ENCODE peak calls at places on chromosomes 7 and 10, in four cellular contexts. One of them, this sample, is unnamed. For H3K36me3 and H3K4me1, the result is how much of the 10 kb centered on the place peaks cover.

GRCh38 chr10:129531969-129532660 is 65.1 kb downstream of the MGMT start:
- DNase-seq in stomach: no peak
- DNase-seq in CD8-positive, alpha-beta T cell: no peak
- DNase-seq in naive thymus-derived CD4-positive, alpha-beta T cell: no peak
- DNase-seq in this sample: no peak

GRCh38 chr10:72297281-72297967 is 23.7 kb downstream of the DDIT4 start:
- DNase-seq in stomach: peak
- DNase-seq in CD8-positive, alpha-beta T cell: peak
- DNase-seq in naive thymus-derived CD4-positive, alpha-beta T cell: peak
- DNase-seq in this sample: peak

GRCh38 chr7:30923009-30923773 is 11.5 kb downstream of the AQP1 start:
- DNase-seq in naive thymus-derived CD4-positive, alpha-beta T cell: no peak
- DNase-seq in stomach: peak
- DNase-seq in CD8-positive, alpha-beta T cell: no peak
- DNase-seq in this sample: no peak

GRCh38 chr10:121127151-121127906 is 276.2 kb downstream of the WDR11 start:
- DNase-seq in naive thymus-derived CD4-positive, alpha-beta T cell: no peak
- DNase-seq in stomach: no peak
- DNase-seq in CD8-positive, alpha-beta T cell: no peak
- DNase-seq in this sample: no peak

GRCh38 chr10:114613237-114613979 is 44.7 kb downstream of the ABLIM1 start:
- DNase-seq in CD8-positive, alpha-beta T cell: no peak
- DNase-seq in stomach: peak
- DNase-seq in naive thymus-derived CD4-positive, alpha-beta T cell: no peak
- DNase-seq in this sample: peak

GRCh38 chr7:46681865-46682503 is 760.9 kb upstream of the IGFBP3 start:
- DNase-seq in naive thymus-derived CD4-positive, alpha-beta T cell: no peak
- DNase-seq in stomach: no peak
- DNase-seq in CD8-positive, alpha-beta T cell: no peak
- DNase-seq in this sample: no peak

GRCh38 chr7:129189661-129190310 is 1.4 kb downstream of the SMO start:
- DNase-seq in naive thymus-derived CD4-positive, alpha-beta T cell: no peak
- DNase-seq in CD8-positive, alpha-beta T cell: no peak
- DNase-seq in stomach: no peak
- DNase-seq in this sample: no peak

GRCh38 chr7:111473449-111474198 is 88.7 kb downstream of the IMMP2L start:
- DNase-seq in CD8-positive, alpha-beta T cell: no peak
- DNase-seq in stomach: no peak
- DNase-seq in naive thymus-derived CD4-positive, alpha-beta T cell: no peak
- DNase-seq in this sample: no peak

GRCh38 chr10:121900443-121901174 is 27.2 kb downstream of the ATE1 start:
- DNase-seq in CD8-positive, alpha-beta T cell: no peak
- DNase-seq in stomach: no peak
- DNase-seq in naive thymus-derived CD4-positive, alpha-beta T cell: peak
- DNase-seq in this sample: peak

GRCh38 chr10:33336606-33337334 is 2.3 kb upstream of the NRP1 start:
- DNase-seq in stomach: no peak
- DNase-seq in CD8-positive, alpha-beta T cell: no peak
- DNase-seq in naive thymus-derived CD4-positive, alpha-beta T cell: no peak
- DNase-seq in this sample: peak

GRCh38 chr10:80275756-80276155 is 13.7 kb downstream of the MAT1A start:
- DNase-seq in CD8-positive, alpha-beta T cell: no peak
- DNase-seq in stomach: peak
- DNase-seq in naive thymus-derived CD4-positive, alpha-beta T cell: no peak
- DNase-seq in this sample: no peak

GRCh38 chr10:67284589-67284988 is 358.8 kb downstream of the LRRTM3 start:
- DNase-seq in naive thymus-derived CD4-positive, alpha-beta T cell: no peak
- DNase-seq in CD8-positive, alpha-beta T cell: no peak
- DNase-seq in stomach: no peak
- DNase-seq in this sample: no peak

GRCh38 chr7:15495170-15495569 is 66.6 kb downstream of the AGMO start:
- DNase-seq in stomach: no peak
- DNase-seq in naive thymus-derived CD4-positive, alpha-beta T cell: no peak
- DNase-seq in CD8-positive, alpha-beta T cell: no peak
- DNase-seq in this sample: no peak

GRCh38 chr7:44311561-44312495 is 13.6 kb downstream of the CAMK2B start:
- DNase-seq in naive thymus-derived CD4-positive, alpha-beta T cell: no peak
- DNase-seq in stomach: peak
- DNase-seq in CD8-positive, alpha-beta T cell: no peak
- DNase-seq in this sample: no peak

GRCh38 chr10:67549390-67549789 is 146.6 kb downstream of the CTNNA3 start:
- DNase-seq in naive thymus-derived CD4-positive, alpha-beta T cell: no peak
- DNase-seq in CD8-positive, alpha-beta T cell: no peak
- DNase-seq in stomach: no peak
- DNase-seq in this sample: no peak

GRCh38 chr10:84944187-84944586 is 615.8 kb downstream of the CCSER2 start:
- DNase-seq in naive thymus-derived CD4-positive, alpha-beta T cell: no peak
- DNase-seq in stomach: no peak
- DNase-seq in CD8-positive, alpha-beta T cell: no peak
- DNase-seq in this sample: no peak

GRCh38 chr7:97871659-97872024 is 566 bp downstream of the ASNS start:
- DNase-seq in CD8-positive, alpha-beta T cell: peak
- DNase-seq in stomach: no peak
- DNase-seq in naive thymus-derived CD4-positive, alpha-beta T cell: peak
- DNase-seq in this sample: peak

GRCh38 chr7:91685544-91685943 is 195.0 kb downstream of the MTERF1 start:
- DNase-seq in stomach: no peak
- DNase-seq in naive thymus-derived CD4-positive, alpha-beta T cell: no peak
- DNase-seq in CD8-positive, alpha-beta T cell: no peak
- DNase-seq in this sample: no peak

GRCh38 chr10:132536241-132536963 is 1.2 kb upstream of the INPP5A start:
- DNase-seq in CD8-positive, alpha-beta T cell: no peak
- DNase-seq in naive thymus-derived CD4-positive, alpha-beta T cell: no peak
- DNase-seq in stomach: peak
- DNase-seq in this sample: peak

GRCh38 chr7:73769481-73770001 is 529 bp downstream of the CLDN3 start:
- DNase-seq in naive thymus-derived CD4-positive, alpha-beta T cell: no peak
- DNase-seq in stomach: no peak
- DNase-seq in CD8-positive, alpha-beta T cell: no peak
- DNase-seq in this sample: no peak

GRCh38 chr7:22288212-22288611 is 68.7 kb downstream of the RAPGEF5 start:
- DNase-seq in naive thymus-derived CD4-positive, alpha-beta T cell: no peak
- DNase-seq in CD8-positive, alpha-beta T cell: no peak
- DNase-seq in stomach: no peak
- DNase-seq in this sample: no peak

GRCh38 chr10:4721994-4722753 is 103.8 kb upstream of the AKR1E2 start:
- DNase-seq in CD8-positive, alpha-beta T cell: no peak
- DNase-seq in stomach: no peak
- DNase-seq in naive thymus-derived CD4-positive, alpha-beta T cell: no peak
- DNase-seq in this sample: no peak

GRCh38 chr7:97025983-97026704 is 1.5 kb upstream of the DLX5 start:
- DNase-seq in stomach: peak
- DNase-seq in CD8-positive, alpha-beta T cell: no peak
- DNase-seq in naive thymus-derived CD4-positive, alpha-beta T cell: no peak
- DNase-seq in this sample: no peak

GRCh38 chr10:23345861-23346260 is 1.3 kb upstream of the C10orf67 start:
- DNase-seq in naive thymus-derived CD4-positive, alpha-beta T cell: no peak
- DNase-seq in CD8-positive, alpha-beta T cell: no peak
- DNase-seq in stomach: no peak
- DNase-seq in this sample: no peak

GRCh38 chr10:96606946-96607345 is 20.1 kb upstream of the TM9SF3 start:
- DNase-seq in stomach: no peak
- DNase-seq in CD8-positive, alpha-beta T cell: no peak
- DNase-seq in naive thymus-derived CD4-positive, alpha-beta T cell: no peak
- DNase-seq in this sample: no peak

GRCh38 chr7:147081117-147081516 is 964.5 kb downstream of the CNTNAP2 start:
- DNase-seq in CD8-positive, alpha-beta T cell: no peak
- DNase-seq in naive thymus-derived CD4-positive, alpha-beta T cell: no peak
- DNase-seq in stomach: no peak
- DNase-seq in this sample: peak

GRCh38 chr7:98398567-98399372 is 2.1 kb downstream of the BAIAP2L1 start:
- DNase-seq in naive thymus-derived CD4-positive, alpha-beta T cell: no peak
- DNase-seq in CD8-positive, alpha-beta T cell: no peak
- DNase-seq in stomach: no peak
- DNase-seq in this sample: peak

GRCh38 chr10:44963772-44964633 is 4.4 kb downstream of the RASSF4 start:
- DNase-seq in stomach: peak
- DNase-seq in naive thymus-derived CD4-positive, alpha-beta T cell: no peak
- DNase-seq in CD8-positive, alpha-beta T cell: no peak
- DNase-seq in this sample: peak

GRCh38 chr10:35822316-35822715 is 180.2 kb upstream of the FZD8 start:
- DNase-seq in stomach: peak
- DNase-seq in CD8-positive, alpha-beta T cell: no peak
- DNase-seq in naive thymus-derived CD4-positive, alpha-beta T cell: no peak
- DNase-seq in this sample: no peak

GRCh38 chr7:87933605-87933952 is 472 bp upstream of the ADAM22 start:
- DNase-seq in CD8-positive, alpha-beta T cell: no peak
- DNase-seq in naive thymus-derived CD4-positive, alpha-beta T cell: no peak
- DNase-seq in stomach: no peak
- DNase-seq in this sample: no peak

GRCh38 chr7:18637516-18637915 is 142.0 kb downstream of the HDAC9 start:
- DNase-seq in CD8-positive, alpha-beta T cell: no peak
- DNase-seq in naive thymus-derived CD4-positive, alpha-beta T cell: no peak
- DNase-seq in stomach: no peak
- DNase-seq in this sample: no peak

GRCh38 chr10:2831509-2831908 is 235.8 kb upstream of the PFKP start:
- DNase-seq in naive thymus-derived CD4-positive, alpha-beta T cell: no peak
- DNase-seq in CD8-positive, alpha-beta T cell: no peak
- DNase-seq in stomach: no peak
- DNase-seq in this sample: no peak

GRCh38 chr7:120993011-120993574 is 4.6 kb downstream of the CPED1 start:
- DNase-seq in CD8-positive, alpha-beta T cell: no peak
- DNase-seq in stomach: no peak
- DNase-seq in naive thymus-derived CD4-positive, alpha-beta T cell: no peak
- DNase-seq in this sample: no peak

GRCh38 chr7:140084972-140085371 is 22.2 kb upstream of the PARP12 start:
- DNase-seq in naive thymus-derived CD4-positive, alpha-beta T cell: no peak
- DNase-seq in stomach: no peak
- DNase-seq in CD8-positive, alpha-beta T cell: no peak
- DNase-seq in this sample: no peak

GRCh38 chr10:30562787-30563186 is 66.8 kb downstream of the LYZL2 start:
- DNase-seq in stomach: no peak
- DNase-seq in naive thymus-derived CD4-positive, alpha-beta T cell: no peak
- DNase-seq in CD8-positive, alpha-beta T cell: no peak
- DNase-seq in this sample: peak

GRCh38 chr10:102819054-102819453 is 18.2 kb downstream of the CYP17A1 start:
- DNase-seq in naive thymus-derived CD4-positive, alpha-beta T cell: no peak
- DNase-seq in CD8-positive, alpha-beta T cell: no peak
- DNase-seq in stomach: no peak
- DNase-seq in this sample: no peak

GRCh38 chr10:119549247-119549999 is 6.9 kb upstream of the RGS10 start:
- DNase-seq in CD8-positive, alpha-beta T cell: no peak
- DNase-seq in naive thymus-derived CD4-positive, alpha-beta T cell: no peak
- DNase-seq in stomach: no peak
- DNase-seq in this sample: no peak

GRCh38 chr10:70508912-70509366 is 30.4 kb downstream of the PALD1 start:
- DNase-seq in CD8-positive, alpha-beta T cell: no peak
- DNase-seq in naive thymus-derived CD4-positive, alpha-beta T cell: no peak
- DNase-seq in stomach: peak
- DNase-seq in this sample: peak

GRCh38 chr7:64672414-64672813 is 6.5 kb downstream of the ZNF107 start:
- DNase-seq in naive thymus-derived CD4-positive, alpha-beta T cell: no peak
- DNase-seq in stomach: no peak
- DNase-seq in CD8-positive, alpha-beta T cell: no peak
- DNase-seq in this sample: no peak

GRCh38 chr7:64665980-64666674 is at the start of gene ZNF107:
- DNase-seq in stomach: peak
- DNase-seq in CD8-positive, alpha-beta T cell: peak
- DNase-seq in naive thymus-derived CD4-positive, alpha-beta T cell: peak
- DNase-seq in this sample: peak

GRCh38 chr7:64667311-64667710 is 1.4 kb downstream of the ZNF107 start:
- DNase-seq in stomach: no peak
- DNase-seq in CD8-positive, alpha-beta T cell: no peak
- DNase-seq in naive thymus-derived CD4-positive, alpha-beta T cell: no peak
- DNase-seq in this sample: no peak
- H3K4me3 ChIP-seq in stomach: no peak
- H3K4me3 ChIP-seq in CD8-positive, alpha-beta T cell: peak
- H3K4me3 ChIP-seq in naive thymus-derived CD4-positive, alpha-beta T cell: peak
- H3K4me3 ChIP-seq in this sample: no peak

GRCh38 chr7:35648367-35648766 is 46.6 kb downstream of the HERPUD2 start:
- DNase-seq in CD8-positive, alpha-beta T cell: no peak
- DNase-seq in naive thymus-derived CD4-positive, alpha-beta T cell: no peak
- DNase-seq in stomach: no peak
- DNase-seq in this sample: no peak
- H3K36me3 ChIP-seq in CD8-positive, alpha-beta T cell: under half
- H3K36me3 ChIP-seq in naive thymus-derived CD4-positive, alpha-beta T cell: under half
- H3K36me3 ChIP-seq in stomach: under half
- H3K36me3 ChIP-seq in this sample: under half

GRCh38 chr10:78331391-78331922 is 297.8 kb downstream of the RPS24 start:
- DNase-seq in naive thymus-derived CD4-positive, alpha-beta T cell: no peak
- DNase-seq in stomach: no peak
- DNase-seq in CD8-positive, alpha-beta T cell: no peak
- DNase-seq in this sample: no peak

GRCh38 chr10:78333362-78334143 is 299.9 kb downstream of the RPS24 start:
- DNase-seq in naive thymus-derived CD4-positive, alpha-beta T cell: no peak
- DNase-seq in CD8-positive, alpha-beta T cell: no peak
- DNase-seq in stomach: no peak
- DNase-seq in this sample: no peak

GRCh38 chr10:78330884-78331283 is 297.2 kb downstream of the RPS24 start:
- DNase-seq in naive thymus-derived CD4-positive, alpha-beta T cell: no peak
- DNase-seq in stomach: no peak
- DNase-seq in CD8-positive, alpha-beta T cell: no peak
- DNase-seq in this sample: no peak

GRCh38 chr10:78332013-78332412 is 298.4 kb downstream of the RPS24 start:
- DNase-seq in stomach: no peak
- DNase-seq in CD8-positive, alpha-beta T cell: no peak
- DNase-seq in naive thymus-derived CD4-positive, alpha-beta T cell: no peak
- DNase-seq in this sample: no peak

DNA sequence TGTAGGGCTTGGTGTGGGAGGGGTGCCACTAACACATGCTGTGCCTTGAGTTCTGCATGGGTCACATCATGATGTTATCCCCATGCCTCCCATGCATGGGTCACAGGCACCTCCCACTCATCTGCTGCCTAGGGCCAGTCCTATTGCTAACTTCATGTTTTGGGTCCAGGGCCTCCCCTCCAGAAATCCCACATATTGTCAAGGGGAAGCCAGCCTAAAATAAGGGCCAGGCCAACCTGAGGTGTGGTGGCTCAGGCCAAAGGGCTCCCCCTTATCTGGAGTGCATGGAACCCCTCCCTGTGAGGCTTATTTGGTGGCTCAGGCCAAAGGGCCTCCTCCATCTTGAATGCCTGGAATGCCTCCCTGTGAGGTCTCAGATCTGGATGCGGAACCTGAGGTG is 299.0 kb downstream of the RPS24 start:
- DNase-seq in CD8-positive, alpha-beta T cell: no peak
- DNase-seq in naive thymus-derived CD4-positive, alpha-beta T cell: no peak
- DNase-seq in stomach: no peak
- DNase-seq in this sample: no peak
- H3K4me1 ChIP-seq in CD8-positive, alpha-beta T cell: under half
- H3K4me1 ChIP-seq in naive thymus-derived CD4-positive, alpha-beta T cell: under half
- H3K4me1 ChIP-seq in stomach: under half
- H3K4me1 ChIP-seq in this sample: under half

GRCh38 chr10:10271639-10272192 is 746.0 kb upstream of the CELF2 start:
- DNase-seq in CD8-positive, alpha-beta T cell: no peak
- DNase-seq in naive thymus-derived CD4-positive, alpha-beta T cell: no peak
- DNase-seq in stomach: no peak
- DNase-seq in this sample: no peak
- H3K4me3 ChIP-seq in CD8-positive, alpha-beta T cell: no peak
- H3K4me3 ChIP-seq in naive thymus-derived CD4-positive, alpha-beta T cell: no peak
- H3K4me3 ChIP-seq in stomach: no peak
- H3K4me3 ChIP-seq in this sample: no peak

This sample was measured in small intestine.